ENCODE peak calls at places on chromosome 11, in seven cellular contexts. F is SK-N-SH, K is HepG2, X is K562, B is GM12892, R is GM12878, I is H1. P is an unnamed sample.
A peak's percentile ranks its signal among the peaks of the same experiment; 100 is the strongest.

GRCh38 chr11:68008381-68009337 is 1.5 kb upstream of the ALDH3B1 start:
- DNase-seq in F (peak; percentile 75), K (no peak), X (no peak), B (no peak), R (no peak), I (no peak), P (no peak)

GRCh38 chr11:28110839-28111235 is 2.6 kb downstream of the METTL15 start:
- DNase-seq in F (no peak), K (no peak), X (peak; percentile 6), B (no peak), R (no peak), I (no peak), P (no peak)

GRCh38 chr11:130413383-130414106 is 14.9 kb downstream of the ADAMTS8 start:
- DNase-seq in F (no peak), K (no peak), X (no peak), B (no peak), R (no peak), I (no peak), P (no peak)

GRCh38 chr11:61983419-61983818 is 16.0 kb upstream of the FTH1 start:
- DNase-seq in F (no peak), K (no peak), X (no peak), B (no peak), R (no peak), I (no peak), P (no peak)

GRCh38 chr11:43197357-43197756 is 114.4 kb upstream of the API5 start:
- DNase-seq in F (no peak), K (no peak), X (no peak), B (no peak), R (no peak), I (no peak), P (no peak)

GRCh38 chr11:10373340-10373739 is 68.5 kb downstream of the ADM start:
- DNase-seq in F (no peak), K (no peak), X (no peak), B (no peak), R (no peak), I (peak; percentile 26), P (no peak)

GRCh38 chr11:90364527-90364926 is 141.7 kb upstream of the CHORDC1 start:
- DNase-seq in F (no peak), K (no peak), X (no peak), B (no peak), R (no peak), I (no peak), P (no peak)

GRCh38 chr11:104547996-104548661 is 350.1 kb downstream of the CASP12 start:
- DNase-seq in F (no peak), K (no peak), X (no peak), B (no peak), R (no peak), I (no peak), P (no peak)

GRCh38 chr11:1047576-1048156 is 11.1 kb upstream of the MUC6 start:
- DNase-seq in F (no peak), K (no peak), X (no peak), B (no peak), R (no peak), I (no peak), P (no peak)

GRCh38 chr11:119091966-119092879 is 7.5 kb downstream of the HMBS start:
- DNase-seq in F (no peak), K (no peak), X (peak; percentile 7), B (no peak), R (no peak), I (no peak), P (no peak)

GRCh38 chr11:11351042-11351586 is 1.9 kb downstream of the CSNK2A3 start:
- DNase-seq in F (no peak), K (no peak), X (no peak), B (no peak), R (no peak), I (no peak), P (no peak)

GRCh38 chr11:47384498-47384897 is 6.2 kb upstream of the SPI1 start:
- DNase-seq in F (no peak), K (no peak), X (no peak), B (no peak), R (no peak), I (no peak), P (no peak)

GRCh38 chr11:117781650-117782049 is 15.4 kb downstream of the DSCAML1 start:
- DNase-seq in F (peak; percentile 60), K (no peak), X (no peak), B (no peak), R (no peak), I (no peak), P (no peak)

GRCh38 chr11:16511109-16511806 is 154.9 kb upstream of the SOX6 start:
- DNase-seq in F (no peak), K (no peak), X (no peak), B (no peak), R (no peak), I (no peak), P (no peak)

GRCh38 chr11:91248199-91248807 is 976.3 kb upstream of the FAT3 start:
- DNase-seq in F (no peak), K (peak; percentile 28), X (peak; percentile 4), B (no peak), R (no peak), I (no peak), P (no peak)

GRCh38 chr11:47233989-47234668 is 14.5 kb downstream of the ACP2 start:
- DNase-seq in F (peak; percentile 31), K (peak; percentile 41), X (no peak), B (no peak), R (no peak), I (no peak), P (no peak)

GRCh38 chr11:45659031-45659817 is 6.2 kb downstream of the CHST1 start:
- DNase-seq in F (no peak), K (no peak), X (no peak), B (no peak), R (no peak), I (no peak), P (no peak)

GRCh38 chr11:130096823-130097222 is 27.1 kb downstream of the APLP2 start:
- DNase-seq in F (peak; percentile 36), K (no peak), X (no peak), B (no peak), R (no peak), I (no peak), P (no peak)

GRCh38 chr11:40360206-40360798 is 1099.2 kb downstream of the LRRC4C start:
- DNase-seq in F (no peak), K (no peak), X (no peak), B (no peak), R (no peak), I (no peak), P (no peak)

GRCh38 chr11:134380229-134380628 is 31.8 kb downstream of the B3GAT1 start:
- DNase-seq in F (no peak), K (no peak), X (no peak), B (no peak), R (no peak), I (no peak), P (no peak)

GRCh38 chr11:33055361-33055760 is 16.0 kb downstream of the TCP11L1 start:
- DNase-seq in F (peak; percentile 53), K (no peak), X (no peak), B (no peak), R (no peak), I (no peak), P (no peak)

GRCh38 chr11:106507645-106508306 is 430.3 kb downstream of the AASDHPPT start:
- DNase-seq in F (no peak), K (no peak), X (no peak), B (no peak), R (no peak), I (no peak), P (no peak)

DNA sequence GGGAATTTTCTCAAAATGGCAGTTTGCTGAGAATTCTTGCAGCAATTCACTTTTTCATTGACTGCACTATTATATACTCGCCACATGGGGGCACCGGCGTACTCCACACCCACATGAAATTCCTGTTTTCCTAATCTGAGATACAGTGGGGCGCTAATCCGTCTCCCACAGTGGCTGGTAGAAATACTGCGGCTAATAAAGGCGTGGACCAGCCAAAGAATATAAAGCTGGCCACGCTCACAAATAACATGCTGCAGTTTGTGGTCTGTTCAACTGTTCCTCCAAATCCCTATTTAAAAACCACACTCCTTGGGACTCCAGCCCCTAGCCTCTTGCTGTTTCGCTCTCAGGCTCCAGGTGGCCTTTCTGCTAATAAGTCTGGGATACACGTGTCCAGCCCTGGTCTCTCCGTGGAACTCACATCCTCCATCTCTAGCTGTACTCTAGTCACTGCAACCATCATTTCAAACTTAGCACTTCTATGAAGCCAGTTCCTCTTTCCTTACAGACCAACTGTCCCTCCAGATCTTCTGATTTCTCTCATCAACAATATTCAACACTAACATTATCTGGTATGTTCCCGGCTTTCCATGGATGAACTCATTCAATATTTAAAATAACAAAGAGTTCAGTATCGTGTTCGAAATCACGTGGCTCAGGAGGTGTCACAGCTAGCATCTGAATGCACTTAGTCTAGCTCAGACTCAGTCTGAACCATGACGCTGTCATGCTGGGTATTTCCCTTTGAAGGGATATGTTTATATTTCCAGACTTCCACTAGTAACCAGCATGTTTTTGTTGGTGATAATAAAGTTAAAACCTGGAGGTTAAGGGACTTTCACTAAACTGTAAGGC is 22.0 kb downstream of the TBRG1 start:
- DNase-seq in F (peak; percentile 75), K (peak; percentile 64), X (peak; percentile 70), B (no peak), R (no peak), I (peak; percentile 68), P (no peak)
- TF ChIP-seq TAF1 in F (no peak), K (no peak), X (no peak), B (no peak), R (no peak), I (no peak), P (no peak)

GRCh38 chr11:65547446-65548125 is 10.6 kb downstream of the LTBP3 start:
- DNase-seq in F (no peak), K (no peak), X (no peak), B (no peak), R (no peak), I (peak; percentile 72), P (no peak)

GRCh38 chr11:65549088-65549487 is 9.1 kb downstream of the LTBP3 start:
- DNase-seq in F (no peak), K (no peak), X (no peak), B (no peak), R (no peak), I (no peak), P (no peak)

GRCh38 chr11:65545853-65546216 is 12.3 kb downstream of the LTBP3 start:
- DNase-seq in F (no peak), K (no peak), X (no peak), B (no peak), R (no peak), I (no peak), P (no peak)

GRCh38 chr11:65542738-65543390 is 15.3 kb downstream of the LTBP3 start:
- DNase-seq in F (no peak), K (no peak), X (no peak), B (no peak), R (no peak), I (no peak), P (no peak)

GRCh38 chr11:65546217-65546958 is 11.8 kb downstream of the LTBP3 start:
- DNase-seq in F (peak; percentile 88), K (peak; percentile 75), X (peak; percentile 98), B (peak; percentile 96), R (no peak), I (peak; percentile 100), P (peak; percentile 99)
- TF ChIP-seq TAF1 in F (no peak), K (peak; percentile 58), X (no peak), B (no peak), R (no peak), I (peak; percentile 34), P (no peak)

GRCh38 chr11:73047773-73048371 is 94.2 kb downstream of the FCHSD2 start:
- DNase-seq in F (no peak), K (no peak), X (no peak), B (no peak), R (peak; percentile 88), I (no peak), P (no peak)
- TF ChIP-seq TAF1 in F (no peak), K (no peak), X (no peak), B (no peak), R (no peak), I (no peak), P (no peak)

GRCh38 chr11:65040520-65041205 is 347 bp upstream of the SAC3D1 start:
- DNase-seq in F (peak; percentile 96), K (peak; percentile 95), X (peak; percentile 95), B (peak; percentile 98), R (peak; percentile 86), I (peak; percentile 94), P (peak; percentile 97)
- TF ChIP-seq TAF1 in F (no peak), K (peak; percentile 52), X (peak; percentile 71), B (no peak), R (no peak), I (peak; percentile 60), P (peak; percentile 26)